ENCODE peak calls at places on chromosomes 4 and X, in five cellular contexts. M is NCI-H2029; N is GM12891; U is activated CD8-positive, alpha-beta T cell treated with anti-CD3 and anti-CD28 coated beads, Interleukin-2, amount 10 ng/mL, durations not matched to agents 7 days and 5 days; A is amniotic stem cell. L is an unnamed sample.

GRCh38 chr4:153976954-153977353 is 188.1 kb upstream of the SFRP2 start:
- DNase-seq in M (no peak), N (no peak), U (no peak), A (no peak), L (no peak)

GRCh38 chrX:133859860-133860259 is 125.5 kb downstream of the GPC3 start:
- DNase-seq in M (peak), N (no peak), U (no peak), A (peak), L (no peak)

GRCh38 chr4:145694929-145695328 is 15.0 kb downstream of the C4orf51 start:
- DNase-seq in M (no peak), N (no peak), U (no peak), A (no peak), L (no peak)

GRCh38 chrX:21374163-21374993 is at the start of gene CNKSR2:
- DNase-seq in M (peak), N (peak), U (peak), A (no peak), L (peak)

GRCh38 chr4:85756938-85757337 is 282.0 kb downstream of the ARHGAP24 start:
- DNase-seq in M (no peak), N (no peak), U (no peak), A (no peak), L (no peak)

GRCh38 chr4:91359714-91360051 is 944.1 kb upstream of the GRID2 start:
- DNase-seq in M (no peak), N (no peak), U (no peak), A (no peak), L (no peak)

GRCh38 chr4:180636696-180637095 is 1606.5 kb upstream of the TENM3 start:
- DNase-seq in M (no peak), N (no peak), U (no peak), A (peak), L (no peak)

GRCh38 chr4:164169591-164169990 is 584.3 kb upstream of the SMIM31 start:
- DNase-seq in M (no peak), N (no peak), U (no peak), A (no peak), L (no peak)

GRCh38 chr4:67746797-67747495 is 7.2 kb downstream of the GNRHR start:
- DNase-seq in M (no peak), N (no peak), U (no peak), A (peak), L (no peak)

GRCh38 chrX:154444001-154444754 is at the start of gene FAM50A:
- DNase-seq in M (peak), N (peak), U (peak), A (peak), L (peak)

GRCh38 chr4:113610542-113610941 is 151.0 kb downstream of the CAMK2D start:
- DNase-seq in M (peak), N (no peak), U (no peak), A (no peak), L (peak)

GRCh38 chr4:108270466-108271450 is 102.0 kb upstream of the LEF1 start:
- DNase-seq in M (no peak), N (no peak), U (peak), A (no peak), L (no peak)

GRCh38 chr4:149279331-149279730 is 536.3 kb downstream of the IQCM start:
- DNase-seq in M (no peak), N (no peak), U (no peak), A (no peak), L (no peak)

GRCh38 chrX:106997611-106998010 is 2.4 kb downstream of the MORC4 start:
- DNase-seq in M (no peak), N (no peak), U (no peak), A (no peak), L (no peak)

GRCh38 chrX:137234651-137235402 is 201.0 kb upstream of the GPR101 start:
- DNase-seq in M (no peak), N (no peak), U (peak), A (no peak), L (no peak)

GRCh38 chr4:173217727-173218126 is 49.1 kb downstream of the GALNT7 start:
- DNase-seq in M (no peak), N (no peak), U (no peak), A (no peak), L (no peak)

GRCh38 chr4:55791666-55792065 is 27.9 kb upstream of the EXOC1L start:
- DNase-seq in M (no peak), N (no peak), U (no peak), A (no peak), L (no peak)

L was measured in Right ventricle myocardium superior.